ENCODE peak calls at places on chromosome 3, in nine cellular contexts. D is activated CD4-positive, alpha-beta T cell treated with anti-CD3 and anti-CD28 coated beads for 4 hours; S is activated naive CD8-positive, alpha-beta T cell treated with anti-CD3 and anti-CD28 coated beads, Interleukin-2, amount 50 U/mL, for 24 hours; B is T follicular helper cell; E is hepatic stellate cell; A is kidney glomerular epithelial cell; Y is A172; W is activated T-helper 2 cell treated with anti-CD3 and anti-CD28 coated beads, Interferon-gamma antibody, Interleukin-2, Interleukin-4, amounts not matched to agents 10 μg/mL and 5 μg/mL and 100 μg/mL, durations not matched to agents 14 hours and 24 hours and 36 hours; K is transverse colon. H is an unnamed sample.

GRCh38 chr3:102529452-102529851 is 94.6 kb downstream of the ZPLD1 start:
- DNase-seq in D (no peak), S (no peak), B (no peak), E (no peak), A (peak), Y (peak), W (no peak), K (no peak), H (no peak)

GRCh38 chr3:151792411-151792810 is 21.5 kb upstream of the AADAC start:
- DNase-seq in D (no peak), S (no peak), B (no peak), E (no peak), A (no peak), Y (no peak), W (no peak), K (no peak), H (no peak)

GRCh38 chr3:154749514-154749913 is 319.5 kb upstream of the GPR149 start:
- DNase-seq in D (no peak), S (no peak), B (no peak), E (no peak), A (no peak), Y (no peak), W (no peak), K (no peak), H (no peak)

GRCh38 chr3:195039180-195039843 is 231.6 kb downstream of the XXYLT1 start:
- DNase-seq in D (no peak), S (no peak), B (no peak), E (no peak), A (no peak), Y (no peak), W (no peak), K (no peak), H (no peak)

GRCh38 chr3:134104031-134104430 is 74.3 kb upstream of the SLCO2A1 start:
- DNase-seq in D (no peak), S (no peak), B (no peak), E (no peak), A (no peak), Y (no peak), W (no peak), K (no peak), H (no peak)

GRCh38 chr3:58305882-58306661 is at the start of the genes HTD2 and RPP14:
- DNase-seq in D (peak), S (peak), B (peak), E (peak), A (peak), Y (peak), W (peak), K (peak), H (peak)

GRCh38 chr3:61627768-61628185 is 66.4 kb downstream of the PTPRG start:
- DNase-seq in D (no peak), S (no peak), B (no peak), E (peak), A (peak), Y (peak), W (no peak), K (peak), H (no peak)

GRCh38 chr3:15099364-15100098 is 583 bp upstream of the RBSN start:
- DNase-seq in D (peak), S (no peak), B (no peak), E (no peak), A (no peak), Y (no peak), W (peak), K (peak), H (no peak)

GRCh38 chr3:62260655-62261054 is 112.7 kb downstream of the FEZF2 start:
- DNase-seq in D (no peak), S (no peak), B (no peak), E (no peak), A (no peak), Y (no peak), W (no peak), K (no peak), H (no peak)

GRCh38 chr3:157786618-157787017 is 283.4 kb upstream of the VEPH1 start:
- DNase-seq in D (no peak), S (no peak), B (no peak), E (no peak), A (no peak), Y (peak), W (no peak), K (no peak), H (no peak)

GRCh38 chr3:9185046-9185445 is 64.4 kb downstream of the SRGAP3 start:
- DNase-seq in D (no peak), S (no peak), B (no peak), E (no peak), A (no peak), Y (no peak), W (no peak), K (no peak), H (no peak)

GRCh38 chr3:147412917-147413711 is 3.9 kb downstream of the ZIC1 start:
- DNase-seq in D (no peak), S (no peak), B (no peak), E (no peak), A (no peak), Y (no peak), W (no peak), K (no peak), H (no peak)

GRCh38 chr3:122081543-122081942 is 26.4 kb downstream of the CD86 start:
- DNase-seq in D (no peak), S (no peak), B (no peak), E (no peak), A (no peak), Y (no peak), W (no peak), K (no peak), H (no peak)

GRCh38 chr3:125024817-125025216 is 31.0 kb downstream of the HEG1 start:
- DNase-seq in D (no peak), S (no peak), B (no peak), E (no peak), A (peak), Y (no peak), W (no peak), K (no peak), H (no peak)

GRCh38 chr3:194731496-194732073 is 45.9 kb downstream of the FAM43A start:
- DNase-seq in D (no peak), S (no peak), B (no peak), E (no peak), A (no peak), Y (no peak), W (no peak), K (no peak), H (no peak)

GRCh38 chr3:153260681-153261080 is 98.7 kb downstream of the RAP2B start:
- DNase-seq in D (no peak), S (no peak), B (no peak), E (no peak), A (no peak), Y (no peak), W (no peak), K (no peak), H (no peak)

GRCh38 chr3:16767006-16767405 is 117.7 kb upstream of the PLCL2 start:
- DNase-seq in D (no peak), S (no peak), B (no peak), E (no peak), A (no peak), Y (no peak), W (no peak), K (no peak), H (no peak)

GRCh38 chr3:113659121-113659531 is 37.3 kb downstream of the USF3 start:
- DNase-seq in D (no peak), S (no peak), B (no peak), E (no peak), A (no peak), Y (no peak), W (no peak), K (no peak), H (peak)

GRCh38 chr3:103227651-103228050 is 792.8 kb downstream of the ZPLD1 start:
- DNase-seq in D (no peak), S (no peak), B (no peak), E (no peak), A (no peak), Y (no peak), W (no peak), K (no peak), H (no peak)

GRCh38 chr3:184315506-184315867 is 1.1 kb downstream of the EIF4G1 start:
- DNase-seq in D (no peak), S (no peak), B (no peak), E (peak), A (no peak), Y (no peak), W (no peak), K (no peak), H (no peak)

GRCh38 chr3:120274739-120275167 is 10.3 kb downstream of the GPR156 start:
- DNase-seq in D (no peak), S (no peak), B (no peak), E (no peak), A (no peak), Y (no peak), W (no peak), K (no peak), H (no peak)

GRCh38 chr3:115301364-115301860 is 154.3 kb upstream of the ZBTB20 start:
- DNase-seq in D (no peak), S (no peak), B (no peak), E (no peak), A (no peak), Y (no peak), W (no peak), K (no peak), H (no peak)

GRCh38 chr3:66055319-66055718 is 16.6 kb upstream of the MAGI1 start:
- DNase-seq in D (no peak), S (no peak), B (no peak), E (no peak), A (no peak), Y (no peak), W (no peak), K (no peak), H (no peak)

GRCh38 chr3:29527251-29527650 is 246.4 kb downstream of the RBMS3 start:
- DNase-seq in D (no peak), S (no peak), B (no peak), E (no peak), A (no peak), Y (no peak), W (no peak), K (no peak), H (no peak)

GRCh38 chr3:140022061-140022781 is 87.2 kb downstream of the CLSTN2 start:
- DNase-seq in D (no peak), S (no peak), B (no peak), E (no peak), A (no peak), Y (no peak), W (no peak), K (no peak), H (no peak)

GRCh38 chr3:50665603-50666115 is 9.1 kb upstream of the DOCK3 start:
- DNase-seq in D (no peak), S (no peak), B (no peak), E (no peak), A (no peak), Y (no peak), W (no peak), K (no peak), H (no peak)

GRCh38 chr3:113002676-113003075 is 11.9 kb downstream of the GTPBP8 start:
- DNase-seq in D (peak), S (peak), B (peak), E (no peak), A (no peak), Y (no peak), W (no peak), K (no peak), H (no peak)

GRCh38 chr3:172068977-172069376 is 29.6 kb downstream of the FNDC3B start:
- DNase-seq in D (no peak), S (no peak), B (no peak), E (no peak), A (no peak), Y (no peak), W (no peak), K (no peak), H (no peak)

GRCh38 chr3:154130540-154130939 is 9.3 kb downstream of the ARHGEF26 start:
- DNase-seq in D (no peak), S (no peak), B (no peak), E (no peak), A (no peak), Y (no peak), W (no peak), K (no peak), H (no peak)

GRCh38 chr3:50633233-50633795 is 16.4 kb downstream of the MAPKAPK3 start:
- DNase-seq in D (no peak), S (no peak), B (no peak), E (no peak), A (no peak), Y (no peak), W (no peak), K (no peak), H (no peak)

GRCh38 chr3:16262195-16262594 is 2.5 kb downstream of the DPH3 start:
- DNase-seq in D (no peak), S (no peak), B (no peak), E (no peak), A (no peak), Y (no peak), W (no peak), K (no peak), H (no peak)

GRCh38 chr3:66153471-66153870 is 67.3 kb upstream of the SLC25A26 start:
- DNase-seq in D (no peak), S (no peak), B (no peak), E (peak), A (no peak), Y (no peak), W (no peak), K (no peak), H (no peak)

GRCh38 chr3:197847866-197848401 is 56.9 kb downstream of the LRCH3 start:
- DNase-seq in D (peak), S (no peak), B (no peak), E (peak), A (peak), Y (peak), W (no peak), K (peak), H (no peak)

GRCh38 chr3:47083786-47084185 is 80.1 kb downstream of the SETD2 start:
- DNase-seq in D (no peak), S (no peak), B (no peak), E (no peak), A (no peak), Y (no peak), W (no peak), K (no peak), H (no peak)

GRCh38 chr3:40299721-40300335 is 9.7 kb upstream of the EIF1B start:
- DNase-seq in D (no peak), S (no peak), B (no peak), E (peak), A (no peak), Y (peak), W (no peak), K (no peak), H (no peak)

GRCh38 chr3:46386206-46386605 is 15.5 kb downstream of the CCR5 start:
- DNase-seq in D (no peak), S (no peak), B (no peak), E (no peak), A (peak), Y (peak), W (no peak), K (no peak), H (no peak)

GRCh38 chr3:129085165-129085715 is 24.7 kb downstream of the GP9 start:
- DNase-seq in D (no peak), S (no peak), B (no peak), E (no peak), A (no peak), Y (no peak), W (no peak), K (no peak), H (no peak)

GRCh38 chr3:184656991-184657669 is 54.7 kb downstream of the MAGEF1 start:
- DNase-seq in D (no peak), S (peak), B (no peak), E (no peak), A (peak), Y (peak), W (no peak), K (no peak), H (peak)

GRCh38 chr3:50256978-50257890 is 11.7 kb upstream of the SEMA3B start:
- DNase-seq in D (no peak), S (peak), B (no peak), E (no peak), A (no peak), Y (no peak), W (no peak), K (peak), H (no peak)

H was measured in stimulated activated naive B cell treated with anti-CD40 and anti-IgM and Interleukin-4, amounts not matched to agents 10 μg/mL and 1 μg/mL and 100 μg/mL, for 72 hours.